ENCODE peak calls at places on chromosomes 11 and 22, in four cellular contexts. P is BE2C, E is A549, G is keratinocyte. F is an unnamed sample.

GRCh38 chr22:44727148-44727547 is 25.1 kb downstream of the PRR5 start:
- DNase-seq in P (no peak), E (no peak), G (no peak), F (no peak)

GRCh38 chr11:129023968-129024676 is 81.5 kb upstream of the TP53AIP1 start:
- DNase-seq in P (no peak), E (no peak), G (peak; percentile 30), F (no peak)

GRCh38 chr11:16605440-16605970 is 132.9 kb upstream of the C11orf58 start:
- DNase-seq in P (no peak), E (no peak), G (no peak), F (no peak)

GRCh38 chr11:17473071-17473744 is 3.4 kb downstream of the ABCC8 start:
- DNase-seq in P (peak; percentile 32), E (peak; percentile 95), G (no peak), F (no peak)

GRCh38 chr11:100578966-100579365 is 108.1 kb upstream of the ARHGAP42 start:
- DNase-seq in P (no peak), E (no peak), G (peak; percentile 28), F (no peak)

GRCh38 chr11:76872959-76873827 is 12.5 kb downstream of the ACER3 start:
- DNase-seq in P (no peak), E (no peak), G (no peak), F (no peak)

GRCh38 chr22:44667829-44668189 is 34.2 kb upstream of the PRR5 start:
- DNase-seq in P (no peak), E (no peak), G (no peak), F (no peak)

GRCh38 chr11:37502202-37502601 is 904.2 kb upstream of the RAG2 start:
- DNase-seq in P (no peak), E (no peak), G (no peak), F (no peak)

GRCh38 chr22:21444701-21445436 is 22.3 kb upstream of the TMEM191C start:
- DNase-seq in P (peak; percentile 6), E (no peak), G (no peak), F (no peak)

GRCh38 chr11:27696961-27697360 is 3.3 kb downstream of the BDNF start:
- DNase-seq in P (no peak), E (no peak), G (no peak), F (no peak)

GRCh38 chr11:46686886-46687810 is 13.3 kb downstream of the ARHGAP1 start:
- DNase-seq in P (no peak), E (no peak), G (peak; percentile 92), F (no peak)

GRCh38 chr22:42184852-42185251 is 54.2 kb upstream of the CYP2D6 start:
- DNase-seq in P (no peak), E (no peak), G (no peak), F (no peak)

GRCh38 chr22:42189761-42190160 is 59.2 kb upstream of the CYP2D6 start:
- DNase-seq in P (no peak), E (no peak), G (no peak), F (no peak)

GRCh38 chr22:42187646-42188045 is 57.0 kb upstream of the CYP2D6 start:
- DNase-seq in P (no peak), E (no peak), G (no peak), F (no peak)

GRCh38 chr22:42188808-42189447 is 58.3 kb upstream of the CYP2D6 start:
- DNase-seq in P (no peak), E (peak; percentile 36), G (peak; percentile 5), F (no peak)

DNA sequence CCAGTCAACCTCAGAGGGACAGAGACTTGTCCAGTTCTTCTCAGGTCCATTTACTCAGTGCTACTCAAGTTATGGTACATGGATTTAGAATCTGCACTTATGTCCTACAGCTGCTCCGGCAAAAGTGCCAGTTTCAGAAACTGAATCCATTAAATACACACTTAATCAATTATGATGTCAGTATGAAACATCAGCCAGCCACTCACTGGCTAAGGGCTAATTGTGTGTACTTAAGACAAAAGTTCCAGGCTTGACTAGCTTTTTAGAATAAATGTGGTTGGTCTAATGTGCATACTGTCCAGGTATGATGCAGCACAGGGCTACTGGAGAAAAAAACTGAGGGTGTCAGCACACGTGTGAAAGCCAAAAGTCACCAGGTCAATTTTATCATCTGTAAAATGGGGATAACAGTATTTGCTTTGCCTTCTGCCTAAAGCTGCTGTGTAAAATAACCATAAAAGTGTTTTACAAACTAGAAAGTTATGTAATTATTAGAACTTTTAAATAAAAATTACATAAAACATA is 55.4 kb upstream of the CYP2D6 start:
- DNase-seq in P (no peak), E (no peak), G (no peak), F (no peak)
- TF ChIP-seq CTCF in P (no peak), E (no peak), G (no peak), F (no peak)

DNA sequence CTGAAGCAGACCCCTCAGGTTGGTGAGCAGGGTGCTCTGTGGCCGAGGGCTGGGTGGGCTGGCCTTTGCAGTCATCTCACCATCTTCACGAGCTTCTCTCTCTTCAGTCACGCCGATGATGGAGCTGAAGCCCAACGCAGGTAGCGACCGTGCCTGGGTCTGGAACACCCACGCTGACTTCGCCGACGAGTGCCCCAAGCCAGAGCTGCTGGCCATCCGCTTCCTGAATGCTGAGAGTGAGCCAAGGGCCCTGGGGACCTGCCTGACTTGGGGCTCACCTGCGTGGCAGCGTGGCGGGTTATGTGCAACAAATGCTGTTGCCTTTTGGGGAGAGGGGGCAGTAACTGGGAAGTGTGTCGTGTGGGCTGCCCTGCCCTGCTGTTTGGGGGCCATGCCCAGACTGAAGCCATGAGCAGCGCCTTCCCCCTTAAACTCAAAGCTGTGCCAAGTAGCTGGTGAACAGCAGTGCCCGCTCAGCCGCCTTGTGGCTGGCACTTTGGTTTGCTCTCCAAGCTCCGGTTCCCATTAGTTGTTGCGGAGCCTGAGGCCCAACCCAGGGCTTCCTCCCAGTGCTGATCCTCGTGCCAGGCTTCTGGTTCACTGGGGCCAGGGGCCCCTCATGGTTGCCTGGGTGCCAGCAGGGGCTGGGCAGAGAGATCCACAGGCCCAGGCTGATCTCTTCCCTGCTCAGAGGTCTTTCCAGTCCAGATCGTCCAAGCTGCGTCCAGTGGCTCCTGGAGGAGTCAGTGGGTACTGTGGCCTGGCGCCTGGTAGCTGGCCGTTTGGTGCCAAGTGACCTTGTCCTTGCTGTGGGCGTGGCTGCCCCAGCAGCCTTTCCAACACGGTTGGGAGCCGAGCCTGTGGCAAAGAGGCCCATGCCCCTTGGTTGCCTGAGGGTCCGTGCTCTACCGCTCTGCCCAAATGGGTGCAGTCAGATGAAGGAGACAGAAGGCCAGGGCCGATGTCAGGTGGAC is 6.1 kb upstream of the ZDHHC8 start:
- DNase-seq in P (no peak), E (no peak), G (no peak), F (no peak)
- TF ChIP-seq CTCF in P (no peak), E (no peak), G (no peak), F (no peak)

DNA sequence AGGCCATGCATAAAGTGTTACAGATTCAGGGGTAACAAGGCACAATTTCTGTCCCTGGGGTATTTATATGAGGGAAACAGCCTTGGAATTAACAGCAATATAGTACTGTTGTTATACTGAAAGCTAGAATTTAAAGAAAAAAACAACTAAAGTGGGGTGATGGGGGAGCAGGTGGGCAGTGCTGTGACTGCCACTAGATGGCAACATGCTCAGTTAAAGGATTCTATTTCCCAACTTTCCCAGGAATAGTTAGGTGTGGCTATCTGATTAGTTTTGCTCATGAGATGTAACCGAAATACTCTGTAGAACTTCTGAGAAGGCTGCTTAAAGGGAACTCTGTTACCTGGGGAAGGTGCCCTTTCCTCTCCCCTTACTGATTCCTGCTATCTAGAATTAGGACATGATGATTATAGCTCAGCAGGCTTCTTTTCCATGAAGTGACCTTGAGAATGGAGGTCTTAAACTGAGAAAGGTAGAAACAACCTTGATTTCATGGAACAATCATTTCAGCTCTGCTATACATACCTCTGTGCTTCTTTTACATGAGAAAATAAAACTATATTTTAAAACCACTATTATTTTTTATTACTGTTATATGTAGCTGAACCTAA is 102.6 kb downstream of the RELT start:
- DNase-seq in P (peak; percentile 34), E (peak; percentile 61), G (no peak), F (no peak)
- TF ChIP-seq CTCF in P (peak; percentile 95), E (peak; percentile 89), G (peak; percentile 83), F (peak; percentile 57)

DNA sequence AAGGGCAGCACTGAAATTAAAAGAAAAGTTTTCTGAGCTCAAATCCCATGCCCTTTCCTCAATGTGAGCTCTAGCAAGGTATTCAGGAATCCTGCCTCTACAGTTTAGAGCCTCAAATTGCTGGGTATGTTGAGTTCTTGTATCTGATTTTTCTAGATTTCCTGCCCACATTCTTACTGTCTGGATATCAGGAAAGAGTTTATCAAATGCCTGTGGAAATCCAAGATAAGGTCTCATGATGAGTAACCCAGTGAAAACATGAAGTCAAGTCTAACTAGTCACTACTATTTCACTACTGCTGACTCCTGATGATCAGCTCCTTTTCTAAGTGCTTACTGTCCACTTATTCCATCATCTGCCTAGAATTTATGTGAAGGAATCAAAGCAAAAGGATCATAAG is 29.8 kb downstream of the LIMK2 start:
- DNase-seq in P (no peak), E (no peak), G (no peak), F (no peak)
- TF ChIP-seq CTCF in P (no peak), E (no peak), G (no peak), F (no peak)

GRCh38 chr22:35742342-35743100 is 24.8 kb downstream of the APOL5 start:
- DNase-seq in P (peak; percentile 43), E (no peak), G (no peak), F (no peak)

GRCh38 chr22:35740616-35741015 is 22.9 kb downstream of the APOL5 start:
- DNase-seq in P (no peak), E (no peak), G (no peak), F (no peak)

GRCh38 chr22:35739076-35739475 is 21.4 kb downstream of the APOL5 start:
- DNase-seq in P (no peak), E (no peak), G (no peak), F (no peak)

GRCh38 chr22:35736701-35737100 is 19.0 kb downstream of the APOL5 start:
- DNase-seq in P (no peak), E (no peak), G (no peak), F (no peak)

DNA sequence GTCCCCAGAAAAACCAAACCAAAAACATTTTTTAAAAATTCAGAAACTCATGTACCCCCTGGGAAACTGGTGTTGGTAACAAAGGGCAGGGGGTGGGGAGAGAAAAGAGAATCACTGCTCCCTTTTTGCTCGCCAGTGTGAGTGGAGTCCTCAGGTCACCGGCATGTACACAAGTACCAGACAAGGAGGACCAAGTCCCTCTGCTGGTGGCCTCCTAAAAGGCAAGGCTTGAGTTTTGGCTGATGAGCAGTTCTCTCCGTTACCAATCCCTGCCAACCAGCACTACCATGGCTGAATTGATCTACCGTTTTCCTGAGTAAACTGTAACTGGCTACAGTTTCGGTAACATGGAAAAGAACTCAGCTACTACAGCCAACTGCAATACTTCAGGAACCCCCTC is 22.0 kb downstream of the APOL5 start:
- DNase-seq in P (no peak), E (no peak), G (no peak), F (no peak)
- TF ChIP-seq CTCF in P (peak; percentile 45), E (peak; percentile 12), G (peak; percentile 32), F (no peak)

DNA sequence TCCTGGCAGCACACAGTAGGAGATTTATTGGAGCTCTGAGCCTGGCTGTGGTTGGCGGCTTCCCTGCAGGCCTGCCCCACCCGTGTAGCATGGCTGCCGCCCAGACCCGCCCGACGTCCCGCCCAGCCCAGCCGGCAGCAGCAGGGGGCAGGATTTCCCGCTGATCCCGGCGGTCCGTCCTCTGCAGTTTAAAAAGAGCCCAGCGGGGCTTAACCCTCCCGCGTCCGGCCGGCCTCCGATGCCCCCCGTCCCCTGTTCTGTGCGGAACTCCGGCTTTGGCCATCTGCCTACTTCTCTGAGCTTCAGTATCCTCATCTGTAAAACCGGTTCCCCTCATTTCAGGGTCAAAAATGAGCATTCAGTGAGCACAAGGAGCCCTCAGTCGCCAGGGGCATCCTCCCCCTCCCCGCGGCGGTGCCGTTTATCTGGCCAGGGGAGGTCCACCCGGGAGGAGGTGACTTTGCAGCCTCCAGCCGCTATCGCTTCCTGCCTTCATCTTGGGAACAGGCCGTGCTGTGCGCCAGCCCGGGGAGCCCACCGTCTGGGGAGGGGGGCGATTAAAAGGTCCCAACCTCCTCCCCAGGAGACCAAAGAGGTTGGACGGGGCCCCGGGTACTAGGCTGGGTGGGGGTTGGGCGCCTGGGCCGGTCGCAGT is at the start of gene GAS2L1:
- DNase-seq in P (peak; percentile 88), E (peak; percentile 86), G (no peak), F (no peak)
- TF ChIP-seq CTCF in P (peak; percentile 63), E (peak; percentile 26), G (peak; percentile 74), F (peak; percentile 61)